ENCODE peak calls at places on chromosomes 7 and 10, in six cellular contexts. One of them, this sample, is unnamed.

GRCh38 chr7:114530074-114530611 is 115.5 kb downstream of the FOXP2 start:
- DNase-seq in keratinocyte: no peak
- DNase-seq in mesenchymal stem cell: peak; percentile 43
- DNase-seq in astrocyte: peak; percentile 8
- DNase-seq in neuronal stem cell: no peak
- DNase-seq in neural progenitor cell: no peak
- DNase-seq in this sample: no peak

GRCh38 chr10:29067161-29067560 is 221.7 kb upstream of the LYZL1 start:
- DNase-seq in neuronal stem cell: no peak
- DNase-seq in astrocyte: peak; percentile 51
- DNase-seq in mesenchymal stem cell: peak; percentile 24
- DNase-seq in keratinocyte: peak; percentile 7
- DNase-seq in neural progenitor cell: no peak
- DNase-seq in this sample: peak; percentile 49

GRCh38 chr7:104914427-104914826 is 99.6 kb upstream of the KMT2E start:
- DNase-seq in mesenchymal stem cell: no peak
- DNase-seq in keratinocyte: no peak
- DNase-seq in neural progenitor cell: no peak
- DNase-seq in neuronal stem cell: no peak
- DNase-seq in astrocyte: no peak
- DNase-seq in this sample: no peak

GRCh38 chr7:112905413-112905812 is 115.2 kb upstream of the TMEM168 start:
- DNase-seq in astrocyte: no peak
- DNase-seq in mesenchymal stem cell: no peak
- DNase-seq in neuronal stem cell: no peak
- DNase-seq in neural progenitor cell: no peak
- DNase-seq in keratinocyte: no peak
- DNase-seq in this sample: no peak

GRCh38 chr7:23247101-23247601 is 576 bp downstream of the GPNMB start:
- DNase-seq in neuronal stem cell: no peak
- DNase-seq in astrocyte: no peak
- DNase-seq in mesenchymal stem cell: peak; percentile 24
- DNase-seq in neural progenitor cell: no peak
- DNase-seq in keratinocyte: no peak
- DNase-seq in this sample: no peak

GRCh38 chr7:98211676-98212531 is 665 bp downstream of the BHLHA15 start:
- DNase-seq in astrocyte: no peak
- DNase-seq in mesenchymal stem cell: no peak
- DNase-seq in keratinocyte: no peak
- DNase-seq in neuronal stem cell: no peak
- DNase-seq in neural progenitor cell: peak; percentile 33
- DNase-seq in this sample: no peak

GRCh38 chr10:89032141-89032814 is 41.7 kb downstream of the FAS start:
- DNase-seq in keratinocyte: peak; percentile 62
- DNase-seq in mesenchymal stem cell: peak; percentile 69
- DNase-seq in astrocyte: peak; percentile 81
- DNase-seq in neural progenitor cell: no peak
- DNase-seq in neuronal stem cell: no peak
- DNase-seq in this sample: peak; percentile 95

GRCh38 chr10:17190602-17191001 is 10.9 kb downstream of the TRDMT1 start:
- DNase-seq in astrocyte: no peak
- DNase-seq in neuronal stem cell: no peak
- DNase-seq in neural progenitor cell: no peak
- DNase-seq in mesenchymal stem cell: no peak
- DNase-seq in keratinocyte: no peak
- DNase-seq in this sample: no peak

GRCh38 chr7:50184266-50184665 is 91.2 kb upstream of the ZPBP start:
- DNase-seq in neural progenitor cell: no peak
- DNase-seq in astrocyte: no peak
- DNase-seq in mesenchymal stem cell: no peak
- DNase-seq in neuronal stem cell: no peak
- DNase-seq in keratinocyte: no peak
- DNase-seq in this sample: no peak

GRCh38 chr10:104021246-104021645 is 54.3 kb downstream of the SLK start:
- DNase-seq in astrocyte: no peak
- DNase-seq in neuronal stem cell: no peak
- DNase-seq in neural progenitor cell: no peak
- DNase-seq in mesenchymal stem cell: no peak
- DNase-seq in keratinocyte: no peak
- DNase-seq in this sample: no peak

GRCh38 chr10:101021239-101021638 is 9.7 kb downstream of the PDZD7 start:
- DNase-seq in astrocyte: no peak
- DNase-seq in neural progenitor cell: no peak
- DNase-seq in mesenchymal stem cell: no peak
- DNase-seq in keratinocyte: no peak
- DNase-seq in neuronal stem cell: no peak
- DNase-seq in this sample: no peak

DNA sequence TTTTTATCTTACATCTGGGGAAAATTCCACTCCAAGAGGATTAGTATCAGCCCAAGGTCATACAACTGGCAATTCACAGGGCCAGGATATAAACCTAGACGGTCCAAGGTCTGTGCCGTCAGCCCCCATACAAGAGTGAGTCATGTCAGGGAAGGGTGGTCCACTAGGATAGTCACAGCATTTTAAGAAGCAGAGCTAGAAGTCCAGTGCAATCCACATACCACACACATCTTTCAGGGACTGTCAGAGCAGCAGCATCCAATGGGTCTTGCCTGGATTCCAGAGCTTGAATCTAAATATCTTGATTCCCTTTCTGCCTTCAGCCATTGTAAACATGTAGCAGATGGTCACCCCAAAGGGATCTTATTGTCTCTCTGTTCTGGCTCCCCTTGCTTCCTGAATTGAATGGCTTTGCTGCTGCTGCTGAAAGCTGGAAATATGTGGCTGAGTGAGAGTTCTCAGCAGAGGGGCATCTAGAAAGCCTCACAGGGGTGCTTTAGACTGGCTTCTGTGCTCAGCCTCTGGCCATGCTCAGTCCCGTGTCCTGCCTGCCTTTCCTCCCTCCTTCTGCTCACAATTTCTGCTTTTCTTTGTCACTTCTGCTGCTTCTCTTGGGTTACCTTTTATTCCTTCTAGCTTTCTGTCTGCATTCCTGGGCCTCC is 9.9 kb upstream of the OR6V1 start:
- DNase-seq in astrocyte: no peak
- DNase-seq in neural progenitor cell: peak; percentile 45
- DNase-seq in mesenchymal stem cell: no peak
- DNase-seq in keratinocyte: no peak
- DNase-seq in neuronal stem cell: peak; percentile 32
- DNase-seq in this sample: no peak
- H2AFZ ChIP-seq in astrocyte: no peak overlapping the region
- H2AFZ ChIP-seq in neural progenitor cell: peak overlapping the region; percentile 28
- H2AFZ ChIP-seq in mesenchymal stem cell: no peak overlapping the region
- H2AFZ ChIP-seq in keratinocyte: no peak overlapping the region
- H2AFZ ChIP-seq in neuronal stem cell: no peak overlapping the region
- H2AFZ ChIP-seq in this sample: no peak overlapping the region

GRCh38 chr7:131338173-131338572 is 10.5 kb downstream of the MKLN1 start:
- DNase-seq in neural progenitor cell: no peak
- DNase-seq in mesenchymal stem cell: no peak
- DNase-seq in astrocyte: no peak
- DNase-seq in keratinocyte: no peak
- DNase-seq in neuronal stem cell: no peak
- DNase-seq in this sample: no peak
- H2AFZ ChIP-seq in neural progenitor cell: no peak overlapping the region
- H2AFZ ChIP-seq in mesenchymal stem cell: no peak overlapping the region
- H2AFZ ChIP-seq in astrocyte: no peak overlapping the region
- H2AFZ ChIP-seq in keratinocyte: no peak overlapping the region
- H2AFZ ChIP-seq in neuronal stem cell: no peak overlapping the region
- H2AFZ ChIP-seq in this sample: no peak overlapping the region

GRCh38 chr10:82319558-82319957 is 444.6 kb downstream of the NRG3 start:
- DNase-seq in astrocyte: no peak
- DNase-seq in keratinocyte: no peak
- DNase-seq in neural progenitor cell: peak; percentile 59
- DNase-seq in neuronal stem cell: no peak
- DNase-seq in mesenchymal stem cell: no peak
- DNase-seq in this sample: no peak
- H2AFZ ChIP-seq in astrocyte: no peak overlapping the region
- H2AFZ ChIP-seq in keratinocyte: no peak overlapping the region
- H2AFZ ChIP-seq in neural progenitor cell: no peak overlapping the region
- H2AFZ ChIP-seq in neuronal stem cell: no peak overlapping the region
- H2AFZ ChIP-seq in mesenchymal stem cell: no peak overlapping the region
- H2AFZ ChIP-seq in this sample: no peak overlapping the region

DNA sequence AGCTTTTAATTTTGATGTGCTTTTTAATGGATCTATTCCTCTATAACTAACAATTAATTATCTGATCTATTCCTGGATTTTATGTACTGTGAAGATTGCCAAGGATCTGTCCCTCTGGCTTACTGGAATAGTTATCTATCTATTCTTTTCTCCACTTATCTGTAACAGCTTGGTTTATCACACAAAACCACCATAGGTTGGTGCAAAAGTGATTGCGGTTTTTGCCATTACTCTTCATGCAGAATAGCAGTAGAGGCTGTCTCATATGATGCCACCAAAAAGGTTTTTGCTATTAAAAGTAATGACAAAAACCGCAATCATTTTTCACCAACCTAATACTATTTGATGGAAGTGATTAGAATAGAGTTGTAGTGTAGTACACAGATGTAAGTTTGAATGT is 115.7 kb downstream of the PDE1C start:
- DNase-seq in neuronal stem cell: no peak
- DNase-seq in neural progenitor cell: no peak
- DNase-seq in astrocyte: no peak
- DNase-seq in mesenchymal stem cell: no peak
- DNase-seq in keratinocyte: no peak
- DNase-seq in this sample: no peak
- H2AFZ ChIP-seq in neuronal stem cell: no peak overlapping the region
- H2AFZ ChIP-seq in neural progenitor cell: no peak overlapping the region
- H2AFZ ChIP-seq in astrocyte: no peak overlapping the region
- H2AFZ ChIP-seq in mesenchymal stem cell: no peak overlapping the region
- H2AFZ ChIP-seq in keratinocyte: no peak overlapping the region
- H2AFZ ChIP-seq in this sample: no peak overlapping the region

DNA sequence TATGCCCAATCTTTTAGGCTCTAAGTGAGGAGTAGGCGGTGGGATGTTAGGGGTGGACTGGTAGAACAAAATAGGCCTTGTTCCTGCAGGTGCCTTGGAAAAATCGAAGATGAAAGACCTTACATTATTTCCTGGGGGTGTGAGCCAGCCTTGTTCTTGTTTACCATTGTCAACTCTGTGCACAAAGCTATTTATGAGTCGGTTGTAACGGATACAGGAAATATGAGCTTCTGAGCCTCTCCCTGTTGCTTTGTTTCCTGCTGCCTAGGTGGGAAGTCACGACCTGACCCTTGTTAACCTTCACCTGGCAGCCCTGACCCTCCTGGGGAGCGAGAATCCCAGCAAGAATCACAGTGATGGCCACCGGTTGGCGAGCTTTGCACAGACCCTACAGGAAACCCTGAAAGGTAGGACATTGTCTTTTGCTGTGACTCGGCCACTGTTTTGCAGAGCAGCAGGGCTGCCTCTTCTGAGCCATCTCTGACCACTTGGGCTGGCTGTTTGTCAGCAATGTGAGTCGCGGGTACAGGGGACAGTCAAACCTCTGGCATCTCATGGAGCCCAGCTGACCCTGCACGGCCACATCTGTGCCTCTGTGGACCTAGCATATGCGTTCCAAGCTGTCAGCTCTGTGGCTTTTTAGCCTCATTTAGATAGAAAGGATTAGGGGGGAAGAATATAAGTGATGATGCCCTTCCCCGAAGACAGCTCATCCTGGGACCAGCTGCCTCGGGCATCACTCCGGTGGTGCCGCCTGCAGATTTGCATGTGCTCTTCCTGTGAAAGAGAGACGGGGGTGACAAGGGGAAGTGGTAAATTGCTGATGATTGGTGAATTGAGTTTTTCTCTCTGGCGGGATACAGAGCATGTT is 102.1 kb upstream of the ANLN start:
- DNase-seq in neuronal stem cell: no peak
- DNase-seq in neural progenitor cell: no peak
- DNase-seq in astrocyte: no peak
- DNase-seq in mesenchymal stem cell: no peak
- DNase-seq in keratinocyte: no peak
- DNase-seq in this sample: no peak
- H2AFZ ChIP-seq in neuronal stem cell: peak overlapping the region; percentile 52
- H2AFZ ChIP-seq in neural progenitor cell: no peak overlapping the region
- H2AFZ ChIP-seq in astrocyte: no peak overlapping the region
- H2AFZ ChIP-seq in mesenchymal stem cell: no peak overlapping the region
- H2AFZ ChIP-seq in keratinocyte: no peak overlapping the region
- H2AFZ ChIP-seq in this sample: no peak overlapping the region

GRCh38 chr7:39589323-39590111 is 23.3 kb downstream of the YAE1 start:
- DNase-seq in neuronal stem cell: peak; percentile 17
- DNase-seq in astrocyte: peak; percentile 96
- DNase-seq in keratinocyte: peak; percentile 66
- DNase-seq in neural progenitor cell: peak; percentile 44
- DNase-seq in mesenchymal stem cell: peak; percentile 91
- DNase-seq in this sample: peak; percentile 95
- H2AFZ ChIP-seq in neuronal stem cell: peak overlapping the region; percentile 65
- H2AFZ ChIP-seq in astrocyte: no peak overlapping the region
- H2AFZ ChIP-seq in keratinocyte: no peak overlapping the region
- H2AFZ ChIP-seq in neural progenitor cell: no peak overlapping the region
- H2AFZ ChIP-seq in mesenchymal stem cell: no peak overlapping the region
- H2AFZ ChIP-seq in this sample: no peak overlapping the region

GRCh38 chr7:44735403-44736165 is 13.1 kb upstream of the ZMIZ2 start:
- DNase-seq in neural progenitor cell: no peak
- DNase-seq in keratinocyte: peak; percentile 85
- DNase-seq in mesenchymal stem cell: peak; percentile 99
- DNase-seq in neuronal stem cell: no peak
- DNase-seq in astrocyte: peak; percentile 98
- DNase-seq in this sample: peak; percentile 97
- H2AFZ ChIP-seq in neural progenitor cell: no peak overlapping the region
- H2AFZ ChIP-seq in keratinocyte: peak overlapping the region; percentile 56
- H2AFZ ChIP-seq in mesenchymal stem cell: no peak overlapping the region
- H2AFZ ChIP-seq in neuronal stem cell: no peak overlapping the region
- H2AFZ ChIP-seq in astrocyte: no peak overlapping the region
- H2AFZ ChIP-seq in this sample: peak overlapping the region; percentile 72

GRCh38 chr7:859368-860030 is 16.9 kb upstream of the GET4 start:
- DNase-seq in keratinocyte: no peak
- DNase-seq in astrocyte: no peak
- DNase-seq in neuronal stem cell: no peak
- DNase-seq in mesenchymal stem cell: no peak
- DNase-seq in neural progenitor cell: no peak
- DNase-seq in this sample: no peak

GRCh38 chr7:856444-857095 is 19.8 kb upstream of the GET4 start:
- DNase-seq in mesenchymal stem cell: no peak
- DNase-seq in neural progenitor cell: no peak
- DNase-seq in keratinocyte: no peak
- DNase-seq in astrocyte: no peak
- DNase-seq in neuronal stem cell: no peak
- DNase-seq in this sample: no peak

GRCh38 chr7:855686-856369 is 20.5 kb upstream of the GET4 start:
- DNase-seq in neuronal stem cell: no peak
- DNase-seq in keratinocyte: no peak
- DNase-seq in astrocyte: no peak
- DNase-seq in neural progenitor cell: no peak
- DNase-seq in mesenchymal stem cell: no peak
- DNase-seq in this sample: no peak

GRCh38 chr7:860149-860548 is 16.2 kb upstream of the GET4 start:
- DNase-seq in mesenchymal stem cell: no peak
- DNase-seq in keratinocyte: no peak
- DNase-seq in astrocyte: no peak
- DNase-seq in neuronal stem cell: no peak
- DNase-seq in neural progenitor cell: no peak
- DNase-seq in this sample: no peak

DNA sequence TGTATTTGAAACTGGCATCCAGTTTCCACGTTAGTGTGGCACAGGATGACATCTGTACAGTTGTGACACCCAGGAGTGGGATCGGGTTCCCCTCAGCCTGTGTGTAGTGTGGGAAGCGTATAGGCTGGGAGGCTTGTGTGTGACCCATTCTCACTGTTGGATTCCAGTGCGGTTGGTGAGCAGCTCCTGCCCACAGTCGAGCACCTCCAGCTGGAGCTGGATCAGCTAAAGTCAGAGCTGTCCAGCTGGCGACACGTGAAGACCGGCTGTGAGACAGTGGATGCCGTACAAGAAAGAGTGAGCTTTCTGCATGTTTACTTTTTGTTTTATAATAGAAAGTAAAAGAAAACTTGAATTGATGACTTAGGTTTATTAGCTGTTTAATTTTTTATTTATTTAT is 18.7 kb upstream of the GET4 start:
- DNase-seq in astrocyte: no peak
- DNase-seq in neural progenitor cell: no peak
- DNase-seq in mesenchymal stem cell: no peak
- DNase-seq in keratinocyte: no peak
- DNase-seq in neuronal stem cell: no peak
- DNase-seq in this sample: no peak
- H2AFZ ChIP-seq in astrocyte: no peak overlapping the region
- H2AFZ ChIP-seq in neural progenitor cell: no peak overlapping the region
- H2AFZ ChIP-seq in mesenchymal stem cell: no peak overlapping the region
- H2AFZ ChIP-seq in keratinocyte: no peak overlapping the region
- H2AFZ ChIP-seq in neuronal stem cell: no peak overlapping the region
- H2AFZ ChIP-seq in this sample: no peak overlapping the region